ENCODE peak calls at places on chromosomes 7 and 10, in four cellular contexts. D is sigmoid colon, N is progenitor cell of endocrine pancreas, M is ovary. E is an unnamed sample.

GRCh38 chr7:74454948-74455804 is 1.5 kb downstream of the GTF2IRD1 start:
- DNase-seq in M (peak), N (no peak), D (no peak), E (peak)

GRCh38 chr10:23777153-23777552 is 338.3 kb downstream of the OTUD1 start:
- DNase-seq in D (no peak), M (no peak), N (no peak), E (no peak)

GRCh38 chr7:49644402-49645166 is 128.9 kb upstream of the VWC2 start:
- DNase-seq in D (no peak), M (no peak), N (no peak), E (no peak)

GRCh38 chr10:14527134-14527780 is 196.5 kb upstream of the FRMD4A start:
- DNase-seq in M (no peak), N (no peak), D (no peak), E (no peak)

GRCh38 chr10:18140149-18140956 is at the start of gene CACNB2:
- DNase-seq in M (peak), N (peak), D (peak), E (no peak)

GRCh38 chr7:33814400-33814799 is 90.9 kb upstream of the BMPER start:
- DNase-seq in M (no peak), D (no peak), N (no peak), E (no peak)

GRCh38 chr10:80204193-80204714 is 1.1 kb downstream of the ANXA11 start:
- DNase-seq in M (no peak), D (no peak), N (no peak), E (peak)

GRCh38 chr10:68106656-68107055 is 2.6 kb upstream of the MYPN start:
- DNase-seq in D (no peak), N (no peak), M (no peak), E (no peak)

GRCh38 chr10:131109291-131109690 is 202.2 kb downstream of the TCERG1L start:
- DNase-seq in N (no peak), D (no peak), M (no peak), E (no peak)

GRCh38 chr7:154860621-154861375 is 142.1 kb downstream of the PAXIP1 start:
- DNase-seq in M (no peak), D (peak), N (no peak), E (no peak)

GRCh38 chr7:154858836-154859537 is 143.9 kb downstream of the PAXIP1 start:
- DNase-seq in N (no peak), M (no peak), D (peak), E (peak)

GRCh38 chr7:154861589-154861988 is 141.3 kb downstream of the PAXIP1 start:
- DNase-seq in N (no peak), D (no peak), M (no peak), E (no peak)

GRCh38 chr7:154857728-154858681 is 144.9 kb downstream of the PAXIP1 start:
- DNase-seq in M (no peak), D (peak), N (no peak), E (no peak)

DNA sequence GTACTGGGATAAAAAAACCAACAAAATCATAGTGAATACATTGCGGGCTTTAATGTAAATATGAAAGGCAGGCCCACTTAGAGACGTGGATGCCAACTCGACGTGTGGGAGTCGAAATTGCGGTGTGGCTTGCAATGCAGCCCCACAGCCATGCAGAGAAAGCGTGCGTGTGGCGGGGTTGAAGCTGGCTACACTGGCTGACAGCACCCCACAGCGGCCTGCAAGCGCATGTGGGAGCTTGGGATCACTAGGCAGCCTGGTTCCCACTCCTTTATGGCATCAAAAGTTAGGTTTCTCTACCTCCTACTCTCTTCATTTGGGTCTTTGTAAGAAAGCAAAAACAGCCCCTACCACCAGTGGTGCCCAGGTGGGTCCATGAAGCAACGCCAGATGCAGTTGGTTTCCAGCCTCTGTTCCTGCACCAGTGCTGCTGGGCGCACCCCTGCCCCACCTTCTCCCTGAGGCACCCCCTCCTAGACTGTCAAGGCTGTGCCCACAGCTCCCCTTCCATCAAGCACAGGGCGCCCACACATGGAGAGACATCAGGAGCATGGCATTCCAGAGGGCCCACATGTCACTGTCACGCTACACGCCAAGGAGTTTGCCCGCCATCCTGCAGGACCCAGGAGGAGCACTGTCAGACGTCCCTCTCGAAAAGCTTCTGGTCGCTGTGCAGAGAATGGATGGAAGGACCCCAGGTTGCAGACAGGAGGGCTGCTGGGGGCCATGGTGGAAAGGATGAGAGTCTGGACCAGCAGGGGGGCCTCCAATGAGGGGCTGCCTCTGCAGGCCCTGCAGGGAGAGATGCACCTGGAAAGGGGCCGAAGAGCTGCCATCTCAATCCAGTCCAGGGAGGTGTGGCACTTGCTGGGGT is 142.9 kb downstream of the PAXIP1 start:
- DNase-seq in N (no peak), D (peak), M (no peak), E (no peak)
- TF ChIP-seq CTCF in N (no peak), D (no peak), M (no peak), E (no peak)

GRCh38 chr7:91089382-91089963 is 174.8 kb upstream of the FZD1 start:
- DNase-seq in D (no peak), N (no peak), M (no peak), E (no peak)
- TF ChIP-seq CTCF in D (no peak), N (peak), M (peak), E (peak)

GRCh38 chr7:41188163-41189130 is 514.4 kb downstream of the INHBA start:
- DNase-seq in N (no peak), D (no peak), M (no peak), E (no peak)

GRCh38 chr7:41185851-41186250 is 517.0 kb downstream of the INHBA start:
- DNase-seq in D (no peak), M (no peak), N (no peak), E (no peak)

GRCh38 chr7:41182782-41183181 is 520.1 kb downstream of the INHBA start:
- DNase-seq in M (no peak), N (no peak), D (no peak), E (no peak)

GRCh38 chr7:41187322-41187721 is 515.6 kb downstream of the INHBA start:
- DNase-seq in N (no peak), D (no peak), M (no peak), E (no peak)

DNA sequence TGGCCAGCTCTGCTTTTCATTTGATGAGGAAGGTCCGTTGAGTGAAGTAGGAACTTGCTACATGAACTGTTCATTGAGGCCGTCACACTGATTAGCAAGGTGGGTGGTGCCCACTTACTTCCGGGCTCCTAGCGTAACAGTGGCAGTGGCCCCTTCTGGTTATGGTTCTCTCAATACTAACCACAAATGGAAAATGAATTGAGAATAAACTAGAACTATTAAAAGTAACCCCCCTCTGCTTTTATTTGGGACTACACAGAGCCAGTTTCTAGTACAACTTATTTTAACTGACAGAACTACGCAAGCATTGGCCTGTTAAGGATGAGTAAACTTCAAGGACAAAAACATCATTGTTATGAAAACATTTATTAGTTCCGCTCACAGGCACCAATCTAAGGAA is 519.1 kb downstream of the INHBA start:
- DNase-seq in M (no peak), N (no peak), D (no peak), E (no peak)
- TF ChIP-seq CTCF in M (no peak), N (no peak), D (no peak), E (no peak)

GRCh38 chr7:142585425-142585824 is 163.8 kb upstream of the PRSS1 start:
- DNase-seq in N (no peak), D (no peak), M (no peak), E (no peak)
- TF ChIP-seq CTCF in N (no peak), D (no peak), M (no peak), E (no peak)

DNA sequence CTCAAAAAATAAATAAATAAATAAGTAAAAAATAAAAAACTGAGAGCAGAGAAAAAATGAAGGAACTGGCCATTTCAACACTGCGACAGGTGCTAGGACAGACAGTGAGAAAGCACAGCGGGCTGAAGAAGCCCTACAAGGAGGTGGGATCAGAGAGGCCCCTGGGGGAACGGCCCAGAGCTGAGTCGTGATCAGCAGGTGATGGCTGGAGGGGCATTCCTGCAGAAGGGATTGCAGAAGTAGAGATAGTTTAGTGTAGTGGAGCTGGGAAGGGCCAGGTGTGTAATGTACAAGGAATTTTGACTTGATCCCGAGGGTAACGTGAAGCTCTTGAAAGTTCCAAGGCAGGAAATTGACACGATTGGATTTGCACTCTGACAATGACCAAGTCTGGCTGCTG is 112.1 kb downstream of the CUL2 start:
- DNase-seq in N (no peak), D (no peak), M (no peak), E (no peak)
- TF ChIP-seq CTCF in N (no peak), D (no peak), M (no peak), E (no peak)

GRCh38 chr7:116698396-116698795 is 26.4 kb downstream of the MET start:
- DNase-seq in M (no peak), D (no peak), N (no peak), E (no peak)
- TF ChIP-seq CTCF in M (no peak), D (no peak), N (no peak), E (no peak)

DNA sequence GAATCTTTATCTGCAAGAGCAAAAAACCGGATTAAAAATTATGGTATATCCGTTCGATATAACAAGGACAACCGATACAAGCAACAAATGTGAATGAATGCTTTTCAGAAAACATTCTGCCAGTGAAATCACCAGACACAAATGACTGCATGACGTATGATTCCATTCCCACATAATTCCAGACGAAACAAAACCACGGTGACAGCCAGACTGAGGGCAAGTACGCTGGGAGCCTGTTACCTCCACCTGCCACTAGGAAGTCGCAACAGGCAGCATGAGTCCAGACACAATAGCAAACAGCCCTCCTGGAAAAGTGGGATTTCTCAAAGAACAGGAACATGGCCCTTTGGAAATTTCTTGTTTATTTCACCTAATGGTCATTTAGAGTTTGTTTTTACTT is 41.7 kb downstream of the MAD1L1 start:
- DNase-seq in N (no peak), D (no peak), M (no peak), E (no peak)
- TF ChIP-seq CTCF in N (no peak), D (no peak), M (no peak), E (no peak)

GRCh38 chr10:5620223-5620721 is 46.1 kb downstream of the ASB13 start:
- DNase-seq in M (peak), D (no peak), N (no peak), E (no peak)
- TF ChIP-seq CTCF in M (no peak), D (no peak), N (no peak), E (no peak)

DNA sequence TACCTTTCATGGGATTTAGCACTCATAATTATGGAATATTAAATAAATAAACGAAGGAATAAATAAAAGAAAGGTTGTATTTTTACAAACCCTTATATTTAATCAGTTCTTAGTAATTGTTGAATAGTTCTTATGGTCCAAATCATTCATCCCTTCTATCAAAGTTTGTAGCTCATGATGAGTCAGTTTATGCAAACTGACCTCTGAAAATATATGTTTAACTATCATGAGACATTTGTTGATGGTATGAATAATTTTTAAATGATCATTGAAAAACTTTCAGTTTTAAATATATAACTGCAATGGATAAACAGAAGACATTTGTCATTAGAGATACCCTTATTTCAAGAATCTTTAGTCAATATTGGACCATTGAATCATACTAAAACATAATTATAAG is 411.2 kb upstream of the LRRTM3 start:
- DNase-seq in N (no peak), M (no peak), D (no peak), E (no peak)
- TF ChIP-seq CTCF in N (no peak), M (no peak), D (no peak), E (no peak)

E was measured in upper lobe of left lung.